ENCODE peak calls at places on chromosome 4, in ten cellular contexts. K is PC-3; O is vagina; F is Peyer's patch; Y is heart right ventricle; S is CD8-positive, alpha-beta T cell; T is left ventricle myocardium inferior; M is right lobe of liver; Q is SK-N-SH; V is cardiac muscle cell. A is an unnamed sample. For H3K36me3, the result is how much of the 10 kb centered on the place peaks cover.

GRCh38 chr4:97845758-97846157 is 297.5 kb downstream of the STPG2 start:
- DNase-seq in Q (no peak), T (no peak), M (no peak), O (no peak), K (no peak), Y (no peak), S (no peak), F (no peak), V (no peak), A (no peak)

GRCh38 chr4:87961993-87962791 is 13.3 kb upstream of the SPP1 start:
- DNase-seq in Q (no peak), S (no peak), K (peak), M (no peak), T (no peak), Y (no peak), O (no peak), V (no peak), F (no peak), A (no peak)

GRCh38 chr4:34492414-34492813 is 1751.9 kb downstream of the ARAP2 start:
- DNase-seq in T (no peak), S (no peak), Q (no peak), O (no peak), V (no peak), M (no peak), F (no peak), Y (no peak), K (no peak), A (no peak)

GRCh38 chr4:139639654-139640053 is 26.0 kb upstream of the MGST2 start:
- DNase-seq in O (no peak), S (no peak), M (no peak), F (no peak), T (no peak), Q (no peak), K (no peak), V (no peak), Y (no peak), A (no peak)

GRCh38 chr4:164783966-164784365 is 30.0 kb downstream of the SMIM31 start:
- DNase-seq in F (no peak), V (no peak), Q (no peak), M (no peak), T (no peak), Y (no peak), K (no peak), O (no peak), S (no peak), A (no peak)

GRCh38 chr4:87235020-87235671 is 14.7 kb upstream of the KLHL8 start:
- DNase-seq in V (no peak), T (no peak), F (no peak), M (no peak), S (no peak), Q (no peak), K (peak), Y (no peak), O (no peak), A (no peak)

GRCh38 chr4:37188100-37188499 is 56.4 kb upstream of the NWD2 start:
- DNase-seq in S (no peak), T (no peak), M (no peak), O (no peak), F (no peak), Y (no peak), K (peak), V (no peak), Q (peak), A (no peak)

GRCh38 chr4:135238940-135239339 is 1037.4 kb upstream of the PABPC4L start:
- DNase-seq in Y (no peak), K (no peak), M (no peak), O (no peak), Q (peak), V (no peak), F (no peak), S (no peak), T (no peak), A (no peak)

GRCh38 chr4:101527186-101527585 is 179.9 kb upstream of the PPP3CA start:
- DNase-seq in Q (no peak), V (no peak), K (no peak), Y (no peak), T (no peak), F (no peak), O (no peak), M (no peak), S (peak), A (no peak)

GRCh38 chr4:3452376-3452775 is 10.6 kb downstream of the HGFAC start:
- DNase-seq in Y (no peak), V (peak), M (no peak), T (peak), S (no peak), Q (no peak), O (no peak), F (no peak), K (peak), A (no peak)

GRCh38 chr4:148786699-148787098 is 344.5 kb upstream of the NR3C2 start:
- DNase-seq in T (no peak), S (no peak), F (no peak), Y (no peak), O (no peak), K (peak), M (no peak), V (no peak), Q (no peak), A (no peak)

GRCh38 chr4:185139736-185140135 is 3.3 kb upstream of the SLC25A4 start:
- DNase-seq in M (no peak), K (no peak), Y (no peak), O (no peak), V (no peak), T (no peak), F (no peak), Q (no peak), S (no peak), A (no peak)
- H3K36me3 ChIP-seq in M (under half), K (under half), Y (under half), O (under half), V (under half), T (under half), F (under half), Q (under half), S (under half), A (under half)

GRCh38 chr4:46645092-46645491 is 255.2 kb upstream of the GABRA2 start:
- DNase-seq in Q (no peak), S (no peak), F (no peak), K (no peak), Y (no peak), V (no peak), M (no peak), O (no peak), T (no peak), A (no peak)

GRCh38 chr4:46653842-46654241 is 255.2 kb downstream of the COX7B2 start:
- DNase-seq in K (no peak), M (no peak), V (no peak), Q (no peak), T (no peak), O (no peak), S (no peak), F (no peak), Y (no peak), A (no peak)

GRCh38 chr4:46649390-46649789 is 259.5 kb upstream of the GABRA2 start:
- DNase-seq in Y (no peak), Q (no peak), M (no peak), O (no peak), F (no peak), S (no peak), K (no peak), V (no peak), T (no peak), A (no peak)

DNA sequence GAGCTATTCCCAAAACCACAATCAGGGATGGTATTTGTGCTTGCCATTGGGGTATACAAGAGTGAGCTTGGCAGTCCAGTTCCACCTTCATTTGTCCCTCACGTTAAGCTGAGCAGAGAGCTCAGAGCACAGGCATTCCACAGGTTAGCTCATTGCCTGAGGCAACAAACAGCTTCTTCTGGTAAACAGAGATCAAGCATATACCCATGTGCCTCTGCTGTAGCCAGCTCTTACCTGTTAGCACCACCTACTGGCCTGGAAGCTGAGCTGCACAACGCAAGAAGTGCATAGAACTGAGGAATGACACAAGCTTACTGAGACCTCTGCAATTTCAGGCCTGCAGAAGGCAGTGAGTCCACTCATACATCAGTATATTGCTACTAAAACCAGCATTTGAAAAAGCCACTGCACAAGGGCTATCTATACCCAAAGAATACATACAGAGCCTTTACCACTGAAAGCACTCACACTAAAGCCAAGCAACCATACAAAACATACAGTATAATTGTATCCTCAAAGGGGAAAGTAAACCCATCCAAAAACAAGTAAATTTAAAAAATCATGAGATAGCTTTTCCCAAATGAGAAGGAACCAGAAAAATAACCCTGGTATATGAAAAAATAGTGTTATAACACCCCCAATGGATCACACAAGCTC is 258.3 kb upstream of the GABRA2 start:
- DNase-seq in Y (no peak), S (no peak), Q (peak), M (no peak), K (peak), V (peak), F (peak), O (no peak), T (no peak), A (peak)
- TF ChIP-seq CTCF in Y (no peak), S (no peak), Q (peak), M (peak), K (peak), V (peak), F (peak), O (no peak), T (no peak), A (peak)

DNA sequence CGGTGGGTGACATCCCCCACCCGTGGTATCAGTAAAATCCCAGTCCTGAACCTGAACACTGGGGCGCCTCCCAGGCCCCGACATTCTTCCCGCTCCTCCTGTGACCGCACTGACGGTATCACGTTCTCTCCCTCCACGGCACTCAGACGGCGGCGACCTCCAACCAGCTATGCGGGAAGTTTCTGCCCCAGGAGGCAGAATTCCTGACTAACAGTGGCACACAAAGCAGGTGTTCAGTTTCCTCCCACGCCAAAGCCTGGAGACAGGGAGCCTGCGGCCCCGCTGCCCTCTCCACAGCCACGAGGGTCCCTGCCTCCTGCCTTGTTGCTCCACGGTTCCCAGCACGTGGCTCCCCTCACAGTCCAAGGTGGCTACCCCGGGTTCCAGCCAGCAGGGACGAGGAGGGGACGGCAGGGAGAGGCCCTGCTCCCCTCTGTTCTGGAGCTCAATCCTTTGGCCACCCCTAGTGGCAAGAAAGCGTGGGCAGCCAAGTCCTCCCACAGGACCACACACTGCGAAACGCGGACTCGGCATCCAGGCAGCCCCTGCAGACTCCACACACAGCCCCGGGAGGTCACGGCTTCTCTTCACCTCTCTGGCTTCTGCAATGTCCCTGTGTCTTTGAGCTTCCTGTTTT is 15.2 kb downstream of the CTBP1 start:
- DNase-seq in O (no peak), S (no peak), Q (peak), K (no peak), Y (no peak), V (no peak), T (peak), M (no peak), F (no peak), A (no peak)
- H3K36me3 ChIP-seq in O (half or more), S (under half), Q (half or more), K (under half), Y (half or more), V (under half), T (half or more), M (under half), F (half or more), A (under half)

GRCh38 chr4:62711575-62711974 is 1511.4 kb downstream of the ADGRL3 start:
- DNase-seq in M (no peak), O (no peak), S (no peak), V (no peak), K (peak), Y (no peak), Q (no peak), T (no peak), F (no peak), A (no peak)

GRCh38 chr4:62709618-62710252 is 1509.6 kb downstream of the ADGRL3 start:
- DNase-seq in Q (peak), Y (no peak), V (peak), T (no peak), K (peak), O (no peak), M (no peak), S (no peak), F (no peak), A (no peak)

GRCh38 chr4:62706423-62706822 is 1506.3 kb downstream of the ADGRL3 start:
- DNase-seq in Q (no peak), F (no peak), O (no peak), K (peak), V (no peak), S (no peak), T (no peak), Y (no peak), M (no peak), A (no peak)
- TF ChIP-seq CTCF in Q (no peak), F (no peak), O (no peak), K (no peak), V (no peak), S (no peak), T (no peak), Y (no peak), M (no peak), A (no peak)

GRCh38 chr4:40822781-40823180 is 73.0 kb downstream of the NSUN7 start:
- DNase-seq in Y (no peak), F (no peak), O (no peak), V (no peak), M (no peak), K (no peak), Q (no peak), T (no peak), S (no peak), A (no peak)
- H3K36me3 ChIP-seq in Y (half or more), F (under half), O (half or more), V (under half), M (under half), K (under half), Q (half or more), T (half or more), S (under half), A (under half)

A was measured in Caco-2.